ENCODE peak calls at places on chromosomes 6 and 20, in six cellular contexts. V, S, X, I, W and R are unnamed samples.

GRCh38 chr20:41110930-41111577 is 26.3 kb upstream of the PLCG1 start:
- DNase-seq in V (no peak), S (no peak), X (no peak), I (no peak), W (no peak), R (no peak)

GRCh38 chr6:138716017-138716416 is 57.6 kb upstream of the CCDC28A start:
- DNase-seq in V (no peak), S (no peak), X (no peak), I (no peak), W (no peak), R (no peak)

GRCh38 chr6:30541515-30542403 is 14.5 kb downstream of the GNL1 start:
- DNase-seq in V (peak), S (peak), X (peak), I (peak), W (peak), R (peak)

GRCh38 chr20:4791121-4791520 is 69.4 kb downstream of the PRND start:
- DNase-seq in V (no peak), S (no peak), X (no peak), I (no peak), W (no peak), R (no peak)

GRCh38 chr6:26109776-26110175 is 22.5 kb downstream of the HFE start:
- DNase-seq in V (no peak), S (no peak), X (no peak), I (no peak), W (no peak), R (no peak)

GRCh38 chr6:134372603-134373281 is 54.8 kb upstream of the SGK1 start:
- DNase-seq in V (peak), S (no peak), X (peak), I (no peak), W (no peak), R (no peak)

GRCh38 chr6:124961784-124962611 is at the start of gene RNF217:
- DNase-seq in V (peak), S (peak), X (peak), I (peak), W (peak), R (peak)

GRCh38 chr6:90274481-90275030 is 22.1 kb downstream of the BACH2 start:
- DNase-seq in V (peak), S (peak), X (no peak), I (no peak), W (no peak), R (peak)

GRCh38 chr20:891121-892080 is 24.7 kb downstream of the ANGPT4 start:
- DNase-seq in V (peak), S (peak), X (peak), I (no peak), W (no peak), R (no peak)

GRCh38 chr20:61723538-61724257 is 342.0 kb downstream of the TAF4 start:
- DNase-seq in V (no peak), S (no peak), X (no peak), I (no peak), W (peak), R (no peak)

GRCh38 chr6:105459049-105459448 is 56.2 kb upstream of the PREP start:
- DNase-seq in V (no peak), S (no peak), X (no peak), I (no peak), W (no peak), R (no peak)

GRCh38 chr6:2990932-2991506 is 8.7 kb upstream of the NQO2 start:
- DNase-seq in V (peak), S (no peak), X (no peak), I (no peak), W (no peak), R (no peak)

GRCh38 chr20:57586370-57586793 is 25.5 kb downstream of the PCK1 start:
- DNase-seq in V (no peak), S (peak), X (no peak), I (no peak), W (peak), R (peak)

GRCh38 chr20:35750611-35751010 is 8.6 kb upstream of the RBM39 start:
- DNase-seq in V (no peak), S (no peak), X (no peak), I (no peak), W (no peak), R (no peak)

GRCh38 chr6:33166811-33167210 is 25.5 kb downstream of the COL11A2 start:
- DNase-seq in V (no peak), S (no peak), X (no peak), I (no peak), W (no peak), R (no peak)

GRCh38 chr6:11769244-11769643 is 9.4 kb downstream of the ADTRP start:
- DNase-seq in V (no peak), S (no peak), X (no peak), I (no peak), W (no peak), R (no peak)

GRCh38 chr20:46190796-46191540 is 72.9 kb downstream of the CD40 start:
- DNase-seq in V (no peak), S (no peak), X (no peak), I (no peak), W (no peak), R (no peak)

GRCh38 chr6:14796974-14797762 is 448.7 kb upstream of the JARID2 start:
- DNase-seq in V (no peak), S (no peak), X (no peak), I (peak), W (no peak), R (no peak)

GRCh38 chr6:20160541-20161283 is 51.6 kb downstream of the MBOAT1 start:
- DNase-seq in V (no peak), S (no peak), X (no peak), I (no peak), W (no peak), R (no peak)
- H3K27ac ChIP-seq in V (peak), S (no peak), X (no peak), I (no peak), W (no peak), R (no peak)

GRCh38 chr6:150813993-150814359 is 51.5 kb upstream of the MTHFD1L start:
- DNase-seq in V (no peak), S (no peak), X (no peak), I (no peak), W (no peak), R (no peak)

DNA sequence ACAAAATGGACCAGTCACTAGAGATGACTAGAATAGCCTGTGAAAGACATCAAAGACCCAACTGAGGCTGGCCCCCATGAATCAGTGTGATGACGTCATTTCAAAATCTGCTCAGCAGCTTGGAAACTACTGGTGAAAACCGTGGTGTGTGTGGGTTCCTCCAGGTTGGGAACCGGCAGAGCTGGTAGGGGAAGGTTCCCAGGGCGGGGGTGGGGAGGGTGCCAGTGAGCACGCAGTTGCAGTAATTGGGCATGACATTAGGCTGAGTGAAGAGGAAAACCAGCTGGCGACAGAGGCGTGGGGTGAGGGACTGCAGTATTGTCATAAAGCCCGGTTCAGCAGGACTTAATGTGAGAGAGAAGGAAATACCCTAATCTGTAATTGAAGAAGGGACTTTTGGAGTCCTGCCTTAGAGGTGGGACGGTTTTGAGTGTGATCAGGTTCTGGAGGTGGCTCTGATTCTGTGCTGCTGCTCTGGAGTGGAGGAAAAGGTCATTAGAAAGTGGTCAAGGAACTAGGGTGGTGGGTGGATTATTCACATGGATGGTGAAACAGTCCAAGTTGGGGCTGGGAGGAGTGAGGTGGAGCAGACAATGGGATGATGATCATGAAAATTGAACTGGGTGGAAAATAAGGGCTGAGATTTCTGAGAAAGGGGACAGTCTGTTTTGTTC is 52.0 kb upstream of the MTHFD1L start:
- DNase-seq in V (no peak), S (no peak), X (no peak), I (peak), W (no peak), R (no peak)
- H3K27ac ChIP-seq in V (no peak), S (peak), X (no peak), I (peak), W (peak), R (no peak)

GRCh38 chr20:19756756-19757486 is 1.1 kb upstream of the RIN2 start:
- DNase-seq in V (peak), S (no peak), X (no peak), I (no peak), W (no peak), R (no peak)

GRCh38 chr20:19760371-19760721 is 2.3 kb downstream of the RIN2 start:
- DNase-seq in V (no peak), S (no peak), X (no peak), I (no peak), W (no peak), R (no peak)

GRCh38 chr20:19757487-19757972 is 528 bp upstream of the RIN2 start:
- DNase-seq in V (peak), S (peak), X (peak), I (no peak), W (peak), R (peak)

GRCh38 chr20:19758888-19759331 is 852 bp downstream of the RIN2 start:
- DNase-seq in V (peak), S (peak), X (peak), I (peak), W (peak), R (peak)

DNA sequence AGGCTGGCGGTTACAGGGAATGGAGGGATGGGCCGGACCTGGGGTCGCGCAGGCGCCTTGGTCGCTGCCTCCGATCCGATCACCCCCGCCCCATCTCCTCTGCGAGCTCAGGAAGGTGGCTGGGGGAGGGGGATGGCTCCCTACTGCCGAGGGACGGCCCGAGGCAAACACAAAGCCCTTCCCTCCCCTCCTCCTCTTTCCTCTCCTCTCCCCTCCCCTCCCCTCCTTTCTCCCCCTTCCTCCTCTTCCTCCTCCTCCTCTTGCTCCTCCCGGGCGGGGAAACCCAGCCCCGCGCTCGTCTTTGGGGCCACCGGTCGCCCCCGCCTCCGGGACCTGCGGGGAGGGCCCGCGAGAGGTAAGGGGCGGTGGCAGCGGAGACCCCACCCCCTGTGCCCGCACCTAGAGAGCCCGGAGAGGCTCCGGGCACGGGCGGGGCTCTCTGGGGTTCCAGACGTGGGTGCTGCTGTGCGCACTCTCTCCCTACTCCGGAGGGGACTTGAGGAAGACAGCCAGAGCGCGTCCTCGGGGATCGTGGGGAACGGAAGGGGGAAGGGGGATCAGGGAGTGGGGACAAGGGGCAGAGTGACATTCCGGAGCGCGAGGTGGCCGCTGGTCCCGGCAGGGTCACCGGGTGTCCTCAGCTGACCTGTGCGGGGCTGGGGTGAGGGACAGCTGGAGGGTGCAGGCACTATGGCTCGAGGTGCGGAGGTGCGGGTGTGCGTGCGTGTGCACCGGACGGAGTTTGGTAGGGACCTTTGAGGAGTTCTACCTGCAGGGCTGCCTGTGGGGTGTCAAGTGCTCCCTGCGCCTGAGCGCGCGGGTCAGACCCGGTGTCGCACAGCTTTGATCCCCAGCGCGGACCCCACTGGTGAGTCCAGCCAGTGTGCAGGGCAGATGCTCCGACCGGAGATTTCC is at the start of gene RIN2:
- DNase-seq in V (peak), S (peak), X (peak), I (peak), W (peak), R (peak)
- H3K27ac ChIP-seq in V (peak), S (peak), X (peak), I (peak), W (peak), R (peak)

GRCh38 chr6:157755752-157756411 is 67.2 kb upstream of the SNX9 start:
- DNase-seq in V (no peak), S (no peak), X (no peak), I (no peak), W (no peak), R (no peak)

GRCh38 chr6:157755032-157755751 is 67.9 kb upstream of the SNX9 start:
- DNase-seq in V (no peak), S (no peak), X (no peak), I (no peak), W (no peak), R (peak)

GRCh38 chr6:157751547-157752200 is 71.4 kb upstream of the SNX9 start:
- DNase-seq in V (no peak), S (no peak), X (no peak), I (no peak), W (no peak), R (no peak)

GRCh38 chr6:157754351-157754750 is 68.7 kb upstream of the SNX9 start:
- DNase-seq in V (no peak), S (no peak), X (no peak), I (no peak), W (no peak), R (no peak)

GRCh38 chr6:157753291-157753690 is 69.8 kb upstream of the SNX9 start:
- DNase-seq in V (no peak), S (no peak), X (no peak), I (no peak), W (no peak), R (no peak)
- H3K27ac ChIP-seq in V (no peak), S (no peak), X (no peak), I (no peak), W (no peak), R (no peak)

GRCh38 chr6:112470396-112470795 is 123.3 kb downstream of the RFPL4B start:
- DNase-seq in V (no peak), S (no peak), X (no peak), I (no peak), W (no peak), R (no peak)

GRCh38 chr6:112468359-112468758 is 121.2 kb downstream of the RFPL4B start:
- DNase-seq in V (no peak), S (no peak), X (no peak), I (no peak), W (no peak), R (no peak)

GRCh38 chr6:112469306-112469705 is 122.2 kb downstream of the RFPL4B start:
- DNase-seq in V (no peak), S (no peak), X (no peak), I (no peak), W (no peak), R (no peak)

GRCh38 chr6:112475083-112475482 is 128.0 kb downstream of the RFPL4B start:
- DNase-seq in V (no peak), S (no peak), X (no peak), I (no peak), W (no peak), R (no peak)

DNA sequence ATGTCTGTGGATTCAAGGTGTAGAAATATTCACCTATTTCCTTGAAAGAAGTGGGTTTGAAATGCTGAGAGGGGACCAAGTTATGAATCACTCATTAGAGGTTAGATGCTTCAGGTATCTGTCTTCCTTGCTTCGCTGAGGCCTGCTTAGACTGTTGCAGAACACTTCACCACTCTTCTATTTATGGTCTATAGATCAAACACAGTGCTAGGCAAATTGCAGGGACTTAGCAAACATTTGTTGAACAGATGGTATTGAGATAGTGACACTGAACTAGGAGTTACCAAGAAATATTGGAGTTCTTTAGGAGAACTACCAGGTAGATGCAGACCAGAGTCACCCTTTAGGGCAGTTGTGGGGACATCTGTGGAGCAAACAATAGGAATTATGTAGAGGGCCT is 123.8 kb downstream of the RFPL4B start:
- DNase-seq in V (no peak), S (no peak), X (no peak), I (no peak), W (no peak), R (no peak)
- H3K27ac ChIP-seq in V (no peak), S (no peak), X (no peak), I (no peak), W (no peak), R (no peak)

GRCh38 chr6:113403966-113404575 is 453.1 kb upstream of the MARCKS start:
- DNase-seq in V (no peak), S (no peak), X (no peak), I (no peak), W (no peak), R (no peak)
- H3K27ac ChIP-seq in V (no peak), S (no peak), X (no peak), I (no peak), W (no peak), R (no peak)

DNA sequence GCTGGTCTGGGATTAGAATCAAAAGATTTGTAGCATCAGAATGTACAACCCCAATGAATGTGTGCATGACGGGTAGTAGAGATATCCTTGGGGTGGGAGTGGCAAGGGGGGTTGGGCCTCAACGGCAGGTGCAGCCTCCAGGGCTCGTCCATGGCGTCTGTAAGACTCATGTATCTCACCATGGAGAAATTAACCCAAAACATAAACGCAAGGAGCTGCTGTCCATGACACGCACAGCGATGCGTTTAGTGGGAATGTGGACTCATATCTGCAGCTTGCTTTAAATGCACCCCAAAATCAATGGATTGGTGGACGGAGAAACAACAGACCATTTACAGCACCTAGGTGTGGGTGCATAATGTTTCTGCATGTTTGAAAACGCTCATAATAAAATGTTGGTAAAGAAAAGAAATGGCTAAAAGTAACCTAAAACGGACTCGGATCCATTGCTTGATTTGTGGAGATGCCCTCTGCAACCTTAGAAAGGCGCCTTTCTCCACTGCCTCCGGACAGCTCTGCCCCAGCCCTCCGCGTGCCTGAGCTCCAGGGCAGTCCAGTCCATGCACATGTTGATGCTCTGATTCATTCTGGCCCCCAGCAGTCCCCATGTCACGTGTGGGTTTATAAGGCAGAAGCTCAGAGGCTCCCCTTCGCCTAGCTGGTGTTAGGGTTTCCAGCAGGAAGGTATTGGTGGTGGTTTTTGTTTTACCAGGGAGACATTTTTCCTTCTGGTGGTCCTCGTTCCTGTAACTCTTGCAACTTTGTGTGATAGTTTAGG is 24.5 kb downstream of the PYGB start:
- DNase-seq in V (no peak), S (no peak), X (no peak), I (no peak), W (no peak), R (no peak)
- H3K27ac ChIP-seq in V (no peak), S (no peak), X (no peak), I (no peak), W (no peak), R (no peak)